ENCODE peak calls at places on chromosomes 7 and 10, in four cellular contexts. G is activated B cell treated with CpG ODN at 0.5 μM for 24 hours, L is WTC11, Q is breast epithelium. N is an unnamed sample.

GRCh38 chr10:62095341-62096071 is 173.1 kb downstream of the RTKN2 start:
- DNase-seq in G (no peak), Q (no peak), L (no peak), N (no peak)

GRCh38 chr7:97851725-97852124 is 20.5 kb downstream of the ASNS start:
- DNase-seq in L (no peak), Q (no peak), G (no peak), N (no peak)

GRCh38 chr7:117951711-117952280 is 78.6 kb upstream of the CTTNBP2 start:
- DNase-seq in Q (no peak), G (no peak), L (no peak), N (no peak)

GRCh38 chr7:143887078-143887477 is 14.9 kb downstream of the TCAF1 start:
- DNase-seq in L (no peak), Q (no peak), G (no peak), N (no peak)

GRCh38 chr10:113475381-113475807 is 77.5 kb upstream of the HABP2 start:
- DNase-seq in L (no peak), Q (no peak), G (no peak), N (no peak)

GRCh38 chr10:102819054-102819453 is 18.2 kb downstream of the CYP17A1 start:
- DNase-seq in G (no peak), Q (no peak), L (no peak), N (no peak)

GRCh38 chr7:44194069-44194468 is 4.8 kb upstream of the GCK start:
- DNase-seq in Q (no peak), L (no peak), G (no peak), N (no peak)

GRCh38 chr10:64760371-64760770 is 1239.2 kb downstream of the REEP3 start:
- DNase-seq in Q (no peak), L (no peak), G (no peak), N (no peak)

GRCh38 chr10:62186999-62187695 is 81.5 kb downstream of the RTKN2 start:
- DNase-seq in G (no peak), L (no peak), Q (no peak), N (no peak)

GRCh38 chr10:22702348-22702747 is 12.0 kb downstream of the PIP4K2A start:
- DNase-seq in G (no peak), Q (no peak), L (no peak), N (no peak)

GRCh38 chr7:149821191-149822148 is 16.7 kb upstream of the ZNF862 start:
- DNase-seq in L (no peak), Q (no peak), G (no peak), N (no peak)

GRCh38 chr10:18681971-18682403 is 22.8 kb downstream of the ARL5B start:
- DNase-seq in Q (no peak), G (no peak), L (no peak), N (no peak)

GRCh38 chr10:2856598-2856997 is 210.8 kb upstream of the PFKP start:
- DNase-seq in L (no peak), G (no peak), Q (no peak), N (no peak)

GRCh38 chr10:102322914-102323313 is 72.6 kb upstream of the NFKB2 start:
- DNase-seq in L (no peak), G (no peak), Q (no peak), N (no peak)

GRCh38 chr7:40698214-40698920 is 563.6 kb downstream of the SUGCT start:
- DNase-seq in L (no peak), G (no peak), Q (no peak), N (no peak)

GRCh38 chr10:96124230-96125141 is 5.6 kb upstream of the ZNF518A start:
- DNase-seq in G (no peak), L (peak), Q (no peak), N (no peak)

GRCh38 chr7:46982928-46983327 is 599.0 kb downstream of the TNS3 start:
- DNase-seq in L (no peak), Q (no peak), G (no peak), N (no peak)

GRCh38 chr7:77537595-77538185 is 595 bp downstream of the PTPN12 start:
- DNase-seq in L (peak), G (peak), Q (no peak), N (peak)

GRCh38 chr10:132302421-132302820 is 5.3 kb downstream of the STK32C start:
- DNase-seq in G (no peak), L (no peak), Q (peak), N (no peak)

GRCh38 chr10:80204193-80204714 is 1.1 kb downstream of the ANXA11 start:
- DNase-seq in L (peak), Q (peak), G (no peak), N (no peak)

GRCh38 chr7:33040803-33041516 is 21.6 kb downstream of the NT5C3A start:
- DNase-seq in Q (no peak), L (no peak), G (no peak), N (no peak)

GRCh38 chr7:22872087-22872807 is 49.6 kb upstream of the TOMM7 start:
- DNase-seq in Q (no peak), G (peak), L (no peak), N (no peak)

GRCh38 chr7:123003539-123004126 is 8.1 kb upstream of the TAS2R16 start:
- DNase-seq in Q (no peak), G (no peak), L (no peak), N (no peak)

GRCh38 chr10:42961776-42962119 is 115.1 kb upstream of the RET start:
- DNase-seq in G (no peak), Q (no peak), L (peak), N (peak)

GRCh38 chr7:38858281-38858884 is 50.6 kb downstream of the VPS41 start:
- DNase-seq in G (no peak), L (no peak), Q (no peak), N (no peak)

DNA sequence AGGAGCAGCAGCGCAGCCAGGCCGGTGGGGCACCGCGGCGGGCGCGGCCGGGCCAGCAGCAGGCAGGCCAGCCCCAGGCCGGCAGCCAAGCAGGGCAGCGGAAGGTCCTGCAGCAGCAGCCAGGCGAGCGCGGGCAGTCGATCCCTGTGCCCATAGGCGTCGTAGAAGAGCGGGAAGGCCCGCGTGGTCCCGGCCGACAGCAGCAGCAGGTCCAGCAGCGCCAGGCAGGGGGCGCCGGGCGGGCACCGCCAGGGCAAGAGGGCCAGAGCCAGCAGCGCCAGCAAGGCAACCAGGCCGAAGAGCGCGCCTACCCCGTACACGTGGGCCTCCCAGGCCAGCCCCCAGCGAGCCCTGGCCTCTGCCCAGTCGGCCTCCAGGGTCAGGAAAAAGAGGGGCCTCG is 8.4 kb upstream of the RBM28 start:
- DNase-seq in G (no peak), Q (peak), L (peak), N (no peak)
- TF ChIP-seq CTCF in G (no peak), Q (no peak), L (peak), N (no peak)

DNA sequence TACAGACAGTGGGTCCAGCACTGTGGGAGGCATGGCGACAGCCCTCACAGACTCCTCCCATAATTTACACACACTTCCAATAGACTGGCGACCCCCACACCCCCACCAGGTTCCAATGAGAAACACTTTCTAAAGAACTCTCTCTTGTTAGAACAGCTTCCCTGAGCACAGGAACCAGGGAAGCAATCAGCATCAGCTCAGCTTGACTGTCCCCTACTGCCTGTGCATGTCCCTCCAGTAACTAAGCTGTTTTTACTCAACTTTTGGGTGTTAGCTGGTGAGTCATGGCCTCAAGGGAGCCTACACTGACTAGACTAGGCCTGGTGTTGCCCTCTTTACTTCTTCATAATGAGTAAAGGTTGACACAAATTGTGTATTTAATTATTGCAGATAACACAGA is 32.6 kb upstream of the HERPUD2 start:
- DNase-seq in Q (no peak), L (no peak), G (peak), N (no peak)
- TF ChIP-seq CTCF in Q (no peak), L (no peak), G (no peak), N (no peak)

DNA sequence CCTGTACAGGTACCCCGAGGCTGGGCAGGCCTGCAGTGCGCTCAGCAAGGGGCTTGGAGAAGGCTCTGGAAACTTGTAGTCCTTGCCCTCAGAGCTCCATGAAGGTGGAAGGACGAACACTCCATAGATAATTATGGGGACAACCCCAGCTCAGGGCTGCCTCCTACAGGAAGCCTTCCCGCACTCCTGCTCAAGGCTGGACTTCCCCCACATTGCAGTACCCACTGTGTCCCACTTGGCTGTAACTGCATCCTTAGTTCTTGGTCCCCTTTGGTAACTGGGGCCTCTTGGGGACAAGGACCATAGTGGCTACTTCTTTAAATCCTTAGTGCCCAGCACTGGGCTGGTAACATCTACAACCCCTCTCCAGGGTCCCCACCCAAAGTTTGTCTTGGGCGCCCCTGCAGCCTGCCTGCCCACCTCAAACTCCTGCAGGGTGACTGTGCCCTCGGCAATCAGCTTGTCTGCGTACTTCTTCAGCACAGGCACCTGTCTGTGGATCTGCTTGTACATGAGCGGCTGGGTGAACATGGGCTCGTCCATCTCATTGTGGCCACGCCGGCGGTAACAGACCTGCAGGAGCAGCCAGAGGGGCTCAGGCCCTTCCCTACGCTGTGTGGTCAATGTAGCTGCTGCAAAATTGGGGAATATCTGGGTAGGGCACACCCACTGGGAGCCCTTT is 17.1 kb downstream of the OGDHL start:
- DNase-seq in G (no peak), L (peak), Q (no peak), N (no peak)
- TF ChIP-seq CTCF in G (no peak), L (no peak), Q (no peak), N (no peak)

DNA sequence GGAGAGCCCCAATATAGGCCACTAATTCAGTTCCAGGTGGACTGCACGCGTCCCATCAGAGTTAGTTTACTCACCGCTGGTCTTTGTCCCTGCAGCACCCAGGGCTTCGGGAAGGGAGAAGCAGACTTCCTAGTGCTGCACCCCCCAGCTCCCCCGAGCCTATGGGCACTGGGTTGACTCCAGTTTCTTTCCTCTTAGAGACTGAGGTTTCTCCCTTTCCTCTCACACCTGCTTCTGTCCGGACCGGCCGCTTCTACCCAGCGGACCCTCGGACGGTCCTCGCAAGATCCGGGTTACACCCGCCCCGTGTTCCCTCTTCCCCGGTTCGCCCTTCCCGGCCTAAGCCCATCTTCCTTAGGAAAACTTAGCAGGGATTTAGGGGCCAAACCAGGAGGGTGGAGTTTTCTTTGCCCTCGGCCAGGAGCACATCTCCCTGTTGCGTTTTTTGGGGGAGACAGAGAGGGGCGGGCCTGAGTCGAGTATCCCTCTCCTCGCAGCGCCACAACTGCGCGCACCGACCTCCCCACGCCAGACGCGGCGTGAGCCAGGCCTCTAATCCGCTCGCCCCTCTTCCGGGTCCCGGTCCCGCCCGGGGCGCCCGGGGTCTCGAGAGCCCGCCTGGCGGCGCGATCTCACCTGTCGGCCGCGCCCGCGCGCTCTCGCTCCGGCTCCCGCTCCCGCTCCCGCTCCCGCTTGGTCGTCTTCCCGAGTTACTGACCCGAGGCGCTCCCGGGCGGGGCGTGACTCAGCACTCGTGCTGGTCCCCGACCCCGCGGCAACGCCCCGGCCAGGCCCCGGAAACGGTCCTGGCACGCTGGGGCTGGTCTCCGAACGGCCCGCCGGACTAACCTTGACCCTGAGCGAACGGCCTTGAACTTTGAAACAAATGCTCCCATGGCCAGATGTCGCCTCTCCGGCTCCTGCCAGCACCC is at the start of gene AIFM2:
- DNase-seq in L (peak), G (peak), Q (peak), N (peak)
- TF ChIP-seq CTCF in L (no peak), G (no peak), Q (no peak), N (no peak)

DNA sequence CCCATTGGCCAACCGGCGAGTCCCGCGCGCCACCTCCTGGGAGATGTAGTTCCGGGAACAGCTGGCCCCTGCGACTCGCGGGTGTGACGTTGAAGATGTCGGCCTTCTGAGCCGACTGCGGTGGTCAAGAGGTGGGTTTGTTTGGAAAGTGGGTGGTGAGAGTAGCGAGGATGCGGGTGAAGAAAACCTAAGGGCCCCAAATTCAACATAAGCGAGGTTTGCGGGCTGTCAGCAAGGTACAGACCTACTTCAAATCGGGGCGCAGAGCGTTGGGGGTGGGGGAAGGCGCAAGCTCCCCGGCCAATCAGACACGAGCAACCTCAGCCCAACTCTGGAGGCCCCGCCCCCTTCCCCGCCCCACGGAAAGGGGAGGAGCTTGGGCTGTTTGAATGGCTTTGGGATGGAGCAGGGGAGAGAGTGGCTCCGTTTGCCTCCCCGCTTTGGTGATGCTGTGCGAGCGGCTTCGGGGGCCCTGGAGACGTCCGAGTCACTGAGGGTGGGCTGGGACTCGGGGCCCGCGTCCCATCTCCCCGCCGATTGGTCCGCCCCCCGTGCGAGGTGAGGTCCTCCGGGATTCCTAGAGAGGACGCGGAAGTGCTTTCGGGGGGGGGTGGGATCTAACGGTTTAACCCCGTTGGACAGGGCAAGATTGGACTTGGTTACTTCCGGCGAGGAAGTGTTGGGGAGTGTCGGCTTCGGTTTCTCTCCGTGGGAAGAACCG is at the start of gene ZKSCAN5:
- DNase-seq in L (peak), Q (peak), G (peak), N (peak)
- TF ChIP-seq CTCF in L (no peak), Q (no peak), G (no peak), N (no peak)

N was measured in mesothelial cell of epicardium.